ENCODE peak calls at places on chromosome 11, in five cellular contexts. X is left cardiac atrium, I is sciatic nerve, J is natural killer cell, Q is left lung. T is an unnamed sample.

GRCh38 chr11:11579012-11579755 is 42.6 kb downstream of the GALNT18 start:
- ATAC-seq in X (no peak), I (no peak), J (no peak), Q (no peak), T (no peak)

GRCh38 chr11:118088531-118088930 is 1.8 kb upstream of the SMIM35 start:
- ATAC-seq in X (peak; percentile 64), I (peak; percentile 81), J (peak; percentile 61), Q (peak; percentile 49), T (no peak)

GRCh38 chr11:46389450-46390330 is 1.9 kb downstream of the CHRM4 start:
- ATAC-seq in X (peak; percentile 65), I (peak; percentile 80), J (peak; percentile 37), Q (peak; percentile 81), T (peak; percentile 68)

GRCh38 chr11:130726234-130726559 is 190.1 kb downstream of the SNX19 start:
- ATAC-seq in X (peak; percentile 92), I (peak; percentile 88), J (no peak), Q (peak; percentile 81), T (no peak)

GRCh38 chr11:20034941-20035340 is 125.3 kb downstream of the DBX1 start:
- ATAC-seq in X (no peak), I (no peak), J (no peak), Q (no peak), T (no peak)

GRCh38 chr11:96132437-96132836 is 208.5 kb upstream of the MTMR2 start:
- ATAC-seq in X (no peak), I (no peak), J (no peak), Q (no peak), T (no peak)

GRCh38 chr11:100925935-100926334 is 203.7 kb downstream of the PGR start:
- ATAC-seq in X (no peak), I (no peak), J (no peak), Q (no peak), T (peak; percentile 66)

GRCh38 chr11:46178542-46178941 is 57.3 kb upstream of the PHF21A start:
- ATAC-seq in X (no peak), I (no peak), J (no peak), Q (peak; percentile 73), T (no peak)

GRCh38 chr11:68792400-68792955 is 41.2 kb upstream of the TESMIN start:
- ATAC-seq in X (peak; percentile 46), I (no peak), J (no peak), Q (no peak), T (no peak)

GRCh38 chr11:45876401-45876800 is 9.1 kb upstream of the MAPK8IP1 start:
- ATAC-seq in X (no peak), I (no peak), J (no peak), Q (no peak), T (no peak)

GRCh38 chr11:76729214-76729613 is 53.9 kb upstream of the TSKU start:
- ATAC-seq in X (no peak), I (no peak), J (no peak), Q (no peak), T (no peak)

GRCh38 chr11:488992-489391 is 18.1 kb downstream of the RNH1 start:
- ATAC-seq in X (no peak), I (no peak), J (no peak), Q (no peak), T (no peak)

GRCh38 chr11:34303028-34303427 is 54.8 kb downstream of the ABTB2 start:
- ATAC-seq in X (peak; percentile 20), I (no peak), J (no peak), Q (no peak), T (no peak)

GRCh38 chr11:36375348-36376314 is 79.5 kb downstream of the PRR5L start:
- ATAC-seq in X (no peak), I (no peak), J (peak; percentile 46), Q (no peak), T (no peak)

GRCh38 chr11:130849215-130849568 is 67.1 kb downstream of the SNX19 start:
- ATAC-seq in X (peak; percentile 93), I (peak; percentile 50), J (no peak), Q (peak; percentile 32), T (no peak)

GRCh38 chr11:61498767-61499341 is 9.7 kb upstream of the LRRC10B start:
- ATAC-seq in X (no peak), I (no peak), J (no peak), Q (no peak), T (no peak)

GRCh38 chr11:35178862-35179261 is 39.9 kb downstream of the CD44 start:
- ATAC-seq in X (peak; percentile 17), I (no peak), J (no peak), Q (no peak), T (no peak)

GRCh38 chr11:59214141-59214893 is 1.6 kb upstream of the MPEG1 start:
- ATAC-seq in X (no peak), I (no peak), J (no peak), Q (no peak), T (no peak)

GRCh38 chr11:62770778-62771143 is 435 bp upstream of the TAF6L start:
- ATAC-seq in X (peak; percentile 12), I (peak; percentile 23), J (no peak), Q (peak; percentile 30), T (peak; percentile 25)

GRCh38 chr11:122259149-122259821 is 143.3 kb upstream of the BLID start:
- ATAC-seq in X (peak; percentile 63), I (no peak), J (no peak), Q (no peak), T (no peak)

GRCh38 chr11:134575504-134576230 is 163.6 kb upstream of the B3GAT1 start:
- ATAC-seq in X (no peak), I (no peak), J (no peak), Q (no peak), T (no peak)

GRCh38 chr11:12539570-12539969 is 134.7 kb upstream of the TEAD1 start:
- ATAC-seq in X (peak; percentile 6), I (no peak), J (no peak), Q (peak; percentile 27), T (no peak)

GRCh38 chr11:84250834-84251613 is 964.9 kb upstream of the CCDC90B start:
- ATAC-seq in X (no peak), I (no peak), J (no peak), Q (peak; percentile 55), T (no peak)

GRCh38 chr11:3970101-3970500 is 114.6 kb downstream of the STIM1 start:
- ATAC-seq in X (no peak), I (no peak), J (no peak), Q (no peak), T (no peak)

GRCh38 chr11:19508166-19508565 is 204.5 kb upstream of the NAV2 start:
- ATAC-seq in X (peak; percentile 72), I (no peak), J (peak; percentile 24), Q (peak; percentile 25), T (no peak)

GRCh38 chr11:132099692-132100091 is 729.3 kb downstream of the NTM start:
- ATAC-seq in X (peak; percentile 30), I (no peak), J (no peak), Q (no peak), T (no peak)

GRCh38 chr11:48150213-48150612 is 66.4 kb upstream of the OR4B1 start:
- ATAC-seq in X (no peak), I (no peak), J (no peak), Q (no peak), T (no peak)

GRCh38 chr11:116932182-116932581 is 94.8 kb upstream of the APOA1 start:
- ATAC-seq in X (no peak), I (no peak), J (no peak), Q (no peak), T (no peak)

GRCh38 chr11:130705670-130706421 is 210.4 kb downstream of the SNX19 start:
- ATAC-seq in X (peak; percentile 77), I (no peak), J (no peak), Q (peak; percentile 93), T (no peak)

GRCh38 chr11:19320764-19321163 is 80.0 kb upstream of the E2F8 start:
- ATAC-seq in X (peak; percentile 73), I (peak; percentile 93), J (no peak), Q (no peak), T (no peak)

GRCh38 chr11:69200331-69201047 is 44.8 kb downstream of the SMIM38 start:
- ATAC-seq in X (peak; percentile 32), I (no peak), J (no peak), Q (no peak), T (no peak)

GRCh38 chr11:69274531-69275016 is 19.4 kb upstream of the MYEOV start:
- ATAC-seq in X (peak; percentile 49), I (peak; percentile 48), J (no peak), Q (peak; percentile 90), T (no peak)

GRCh38 chr11:14114786-14115185 is 152.3 kb downstream of the SPON1 start:
- ATAC-seq in X (no peak), I (no peak), J (no peak), Q (no peak), T (no peak)

GRCh38 chr11:124646148-124646547 is 23.5 kb downstream of the TBRG1 start:
- ATAC-seq in X (no peak), I (no peak), J (no peak), Q (no peak), T (peak; percentile 70)

GRCh38 chr11:71955898-71956456 is 27.1 kb downstream of the RNF121 start:
- ATAC-seq in X (no peak), I (no peak), J (no peak), Q (no peak), T (no peak)

GRCh38 chr11:7977251-7977917 is 9.8 kb upstream of the EIF3F start:
- ATAC-seq in X (no peak), I (no peak), J (no peak), Q (no peak), T (no peak)

GRCh38 chr11:112128483-112129121 is 35.3 kb downstream of the IL18 start:
- ATAC-seq in X (peak; percentile 66), I (no peak), J (no peak), Q (peak; percentile 33), T (no peak)

GRCh38 chr11:130609121-130610035 is 160.9 kb downstream of the ADAMTS15 start:
- ATAC-seq in X (peak; percentile 91), I (peak; percentile 93), J (no peak), Q (peak; percentile 79), T (no peak)